ENCODE peak calls at places on chromosomes 11 and 22, in five cellular contexts. Y is activated naive CD8-positive, alpha-beta T cell treated with anti-CD3 and anti-CD28 coated beads, Interleukin-2, amount 50 U/mL, for 24 hours; O is stimulated activated CD4-positive, alpha-beta T cell treated with anti-CD3 and anti-CD28 coated beads, Interleukin-2, amount 100 ng/mL, for 48 hours; V is NCI-H460; Z is fibroblast of lung. G is an unnamed sample.

GRCh38 chr11:67082071-67082791 is 25.6 kb downstream of the RHOD start:
- DNase-seq in Y (peak), Z (peak), V (peak), O (no peak), G (no peak)

GRCh38 chr11:102991776-102992175 is 36.2 kb upstream of the MMP13 start:
- DNase-seq in Z (no peak), O (no peak), Y (no peak), V (no peak), G (no peak)

GRCh38 chr22:41513391-41513790 is 30.9 kb downstream of the POLR3H start:
- DNase-seq in O (no peak), V (no peak), Z (no peak), Y (no peak), G (no peak)

GRCh38 chr22:17172172-17172833 is 13.2 kb upstream of the HDHD5 start:
- DNase-seq in O (no peak), Z (no peak), Y (no peak), V (no peak), G (no peak)

GRCh38 chr11:41053894-41054293 is 405.6 kb downstream of the LRRC4C start:
- DNase-seq in V (no peak), O (no peak), Y (no peak), Z (no peak), G (no peak)

GRCh38 chr22:36756031-36756430 is 19.9 kb downstream of the IFT27 start:
- DNase-seq in V (no peak), O (no peak), Y (no peak), Z (no peak), G (no peak)

GRCh38 chr11:90757851-90758494 is 535.1 kb upstream of the CHORDC1 start:
- DNase-seq in V (no peak), O (no peak), Y (no peak), Z (no peak), G (no peak)

GRCh38 chr11:114346709-114347141 is 50.5 kb downstream of the NNMT start:
- DNase-seq in O (no peak), Z (peak), V (no peak), Y (no peak), G (no peak)

GRCh38 chr11:57377098-57377497 is 3.9 kb downstream of the PRG3 start:
- DNase-seq in V (no peak), Z (no peak), O (no peak), Y (no peak), G (no peak)

GRCh38 chr22:45072322-45072903 is 62.6 kb upstream of the PHF21B start:
- DNase-seq in V (peak), Z (peak), Y (peak), O (peak), G (peak)

GRCh38 chr11:33735426-33736147 is 636 bp downstream of the CD59 start:
- DNase-seq in Z (no peak), Y (peak), V (no peak), O (no peak), G (no peak)

GRCh38 chr22:42439821-42440674 is 7.8 kb upstream of the NFAM1 start:
- DNase-seq in V (no peak), Z (peak), O (no peak), Y (no peak), G (no peak)

G was measured in HTR-8/SVneo.